ENCODE peak calls at places on chromosomes 1 and 21, in four cellular contexts. G, C, K and L are unnamed samples.

GRCh38 chr1:65445837-65446236 is 25.4 kb downstream of the LEPR start:
- DNase-seq in G (no peak), K (no peak), C (no peak), L (no peak)

GRCh38 chr1:12407050-12407961 is 177.5 kb downstream of the VPS13D start:
- DNase-seq in G (no peak), C (peak), K (peak), L (peak)

GRCh38 chr1:28259935-28260802 is 851 bp downstream of the SESN2 start:
- DNase-seq in G (peak), K (peak), C (no peak), L (peak)

GRCh38 chr21:41170442-41170841 is 2.5 kb downstream of the BACE2 start:
- DNase-seq in G (peak), C (peak), K (no peak), L (no peak)

GRCh38 chr21:40052276-40052675 is 185.0 kb downstream of the PCP4 start:
- DNase-seq in G (no peak), K (no peak), C (no peak), L (no peak)

GRCh38 chr1:183480971-183481431 is 8.7 kb downstream of the SMG7 start:
- DNase-seq in C (no peak), G (no peak), K (no peak), L (no peak)

GRCh38 chr1:60950431-60951068 is 131.8 kb upstream of the NFIA start:
- DNase-seq in C (no peak), K (no peak), G (no peak), L (no peak)

GRCh38 chr1:197302775-197303174 is 34.7 kb downstream of the CRB1 start:
- DNase-seq in C (no peak), K (no peak), G (no peak), L (no peak)

GRCh38 chr1:113630340-113631327 is 128.7 kb downstream of the PHTF1 start:
- DNase-seq in G (no peak), K (no peak), C (no peak), L (no peak)

GRCh38 chr1:160567858-160568682 is 11.2 kb downstream of the CD84 start:
- DNase-seq in K (no peak), C (no peak), G (no peak), L (no peak)

GRCh38 chr1:192951961-192952460 is 107.1 kb downstream of the UCHL5 start:
- DNase-seq in C (peak), K (peak), G (peak), L (peak)

GRCh38 chr1:63593887-63594617 is 841 bp downstream of the PGM1 start:
- DNase-seq in G (peak), C (peak), K (no peak), L (peak)

GRCh38 chr1:156959414-156959813 is 39.0 kb downstream of the LRRC71 start:
- DNase-seq in G (peak), K (peak), C (no peak), L (peak)

GRCh38 chr1:9722378-9722749 is 70.8 kb downstream of the PIK3CD start:
- DNase-seq in G (no peak), C (no peak), K (no peak), L (no peak)

GRCh38 chr1:39250460-39251240 is 46.2 kb downstream of the MACF1 start:
- DNase-seq in K (no peak), C (no peak), G (no peak), L (no peak)

GRCh38 chr1:181714428-181714827 is 231.1 kb downstream of the CACNA1E start:
- DNase-seq in K (no peak), G (no peak), C (no peak), L (no peak)

DNA sequence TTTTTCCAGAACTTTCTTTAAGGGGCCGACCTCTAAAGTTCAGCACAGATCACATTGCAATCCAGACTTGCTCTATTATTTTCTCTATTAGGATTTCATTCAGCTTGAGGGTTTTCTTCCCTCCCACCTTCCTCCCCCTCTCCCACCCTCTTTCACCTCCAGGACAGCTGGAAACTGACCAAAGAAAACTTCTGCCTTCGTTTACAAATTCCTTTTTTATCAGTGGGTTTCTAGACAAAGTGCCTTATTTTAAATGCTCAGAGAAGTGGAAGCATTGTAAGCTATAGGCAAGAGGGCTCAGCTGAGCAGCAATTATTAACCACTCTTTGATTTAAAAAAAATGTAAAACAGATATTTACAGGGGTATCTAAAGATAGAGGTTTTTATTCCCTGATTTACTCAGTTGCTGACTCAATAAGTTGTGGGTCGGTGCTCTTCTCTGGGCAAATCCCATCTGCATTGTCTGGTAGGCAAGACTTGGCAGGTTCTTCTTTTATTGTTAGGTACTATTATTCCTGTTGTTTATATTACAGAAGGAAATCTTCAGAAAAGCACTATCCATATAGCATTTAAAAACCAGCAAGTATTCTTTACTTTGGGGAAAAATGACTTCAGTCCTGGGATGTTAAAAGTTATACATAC is 277.0 kb upstream of the C1orf105 start:
- DNase-seq in K (peak), C (no peak), G (no peak), L (no peak)
- H3K4me3 ChIP-seq in K (peak), C (peak), G (no peak), L (peak)

DNA sequence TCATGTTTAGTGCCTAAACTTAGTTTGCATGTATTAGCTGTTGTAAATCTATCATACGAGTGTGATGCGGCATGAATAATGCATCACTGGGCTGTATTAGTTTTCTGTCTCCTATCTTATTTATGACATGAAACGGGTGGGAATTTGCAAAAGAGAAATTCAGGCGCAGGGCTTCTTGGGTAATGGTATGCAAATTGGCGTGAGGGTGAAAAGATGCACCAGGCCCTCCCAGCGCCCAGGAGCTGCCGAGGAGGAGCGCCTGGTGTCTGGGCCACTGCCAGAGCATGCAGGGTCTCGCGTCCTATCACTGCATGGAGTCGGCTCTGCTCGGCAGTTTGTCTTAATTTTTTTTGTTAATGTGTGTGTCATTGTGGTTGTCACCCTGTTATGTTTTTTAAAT is 82.9 kb upstream of the ACTL8 start:
- DNase-seq in K (no peak), C (no peak), G (no peak), L (no peak)
- H3K4me3 ChIP-seq in K (no peak), C (no peak), G (no peak), L (no peak)

GRCh38 chr1:37846634-37847339 is 12.6 kb downstream of the MTF1 start:
- DNase-seq in G (no peak), C (no peak), K (no peak), L (no peak)
- H3K4me3 ChIP-seq in G (no peak), C (no peak), K (no peak), L (no peak)

DNA sequence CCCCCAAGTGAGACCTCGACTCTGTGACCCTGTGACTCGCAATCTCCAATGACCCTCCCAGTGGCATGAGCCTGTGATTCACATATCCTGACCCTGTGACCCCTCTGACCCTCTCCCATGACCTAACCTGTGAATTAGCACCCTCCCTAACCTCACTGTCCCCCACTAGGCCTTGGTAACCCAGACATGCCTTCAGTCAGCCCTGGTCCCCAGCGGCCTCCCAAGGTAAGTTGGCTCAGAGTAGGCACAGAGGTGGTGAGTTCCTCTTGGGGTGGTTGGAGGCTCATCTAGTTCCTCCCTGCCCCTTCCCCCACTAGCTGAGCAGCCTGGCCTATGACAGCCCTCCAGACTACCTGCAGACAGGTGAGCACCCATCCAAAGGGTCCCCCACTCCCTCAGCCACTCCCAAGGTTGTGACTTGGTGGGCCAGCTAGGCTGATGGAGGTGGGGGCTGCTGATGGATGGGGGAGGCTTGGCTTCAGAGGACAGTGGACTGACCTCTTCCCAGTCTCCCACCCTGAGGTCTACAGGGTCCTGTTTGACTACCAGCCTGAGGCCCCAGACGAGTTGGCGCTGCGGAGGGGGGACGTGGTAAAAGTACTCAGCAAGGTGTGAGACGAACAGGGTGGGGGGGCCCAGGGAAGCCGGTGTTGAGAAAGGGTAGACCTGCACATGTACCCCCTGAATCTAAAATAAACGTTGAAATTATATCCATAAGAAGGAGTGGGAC is 1.6 kb downstream of the SH3D21 start:
- DNase-seq in G (no peak), C (no peak), K (no peak), L (no peak)
- H3K4me3 ChIP-seq in G (peak), C (peak), K (peak), L (peak)

GRCh38 chr1:154404984-154405761 is at the start of gene IL6R:
- DNase-seq in C (peak), G (peak), K (peak), L (peak)

GRCh38 chr1:154403300-154403943 is 1.7 kb upstream of the IL6R start:
- DNase-seq in C (no peak), G (peak), K (no peak), L (no peak)

GRCh38 chr1:154403983-154404382 is 1.2 kb upstream of the IL6R start:
- DNase-seq in G (no peak), C (no peak), K (no peak), L (no peak)

GRCh38 chr1:154405762-154406571 is 824 bp downstream of the IL6R start:
- DNase-seq in G (peak), K (no peak), C (peak), L (peak)

GRCh38 chr1:154404511-154404931 is 622 bp upstream of the IL6R start:
- DNase-seq in C (no peak), G (peak), K (no peak), L (no peak)
- H3K4me3 ChIP-seq in C (peak), G (peak), K (peak), L (peak)

GRCh38 chr1:1245178-1245839 is 1.2 kb downstream of the C1QTNF12 start:
- DNase-seq in K (no peak), C (no peak), G (no peak), L (no peak)

GRCh38 chr1:1243807-1244191 is 2.7 kb downstream of the C1QTNF12 start:
- DNase-seq in K (no peak), G (no peak), C (no peak), L (no peak)

GRCh38 chr1:1245840-1246205 is 699 bp downstream of the C1QTNF12 start:
- DNase-seq in K (no peak), G (no peak), C (no peak), L (no peak)

GRCh38 chr1:1243261-1243660 is 3.3 kb downstream of the C1QTNF12 start:
- DNase-seq in G (no peak), K (no peak), C (no peak), L (no peak)

GRCh38 chr1:1244192-1244811 is 2.2 kb downstream of the C1QTNF12 start:
- DNase-seq in G (no peak), K (no peak), C (no peak), L (no peak)
- H3K4me3 ChIP-seq in G (no peak), K (no peak), C (peak), L (no peak)

GRCh38 chr1:163248064-163248463 is 45.3 kb upstream of the RGS5 start:
- DNase-seq in G (no peak), K (no peak), C (no peak), L (no peak)

GRCh38 chr1:163250382-163250974 is 47.8 kb upstream of the RGS5 start:
- DNase-seq in K (no peak), G (no peak), C (no peak), L (no peak)
- H3K4me3 ChIP-seq in K (no peak), G (no peak), C (no peak), L (no peak)